ENCODE peak calls at places on chromosomes 1 and 21, in eight cellular contexts. Y is fibroblast of mammary gland; X is NCI-H1105 treated with DMSO at 0.1 percent for 48 hours; B is hepatic stellate cell; C is fibroblast of the conjunctiva; U is GM03348; M is activated T-cell treated with anti-CD3 and anti-CD28 coated beads, Interleukin-2, amount 50 U/mL, for 48 hours; L is activated naive CD4-positive, alpha-beta T cell. G is an unnamed sample.

GRCh38 chr1:150558328-150558727 is 9.1 kb downstream of the ADAMTSL4 start:
- DNase-seq in Y (no peak), X (no peak), B (no peak), C (no peak), U (no peak), M (no peak), L (no peak), G (no peak)

GRCh38 chr21:41894922-41895557 is 15.9 kb upstream of the PRDM15 start:
- DNase-seq in Y (peak; percentile 52), X (no peak), B (peak; percentile 83), C (peak; percentile 33), U (no peak), M (no peak), L (no peak), G (no peak)

GRCh38 chr21:25999935-26000582 is 170.5 kb downstream of the APP start:
- DNase-seq in Y (no peak), X (no peak), B (no peak), C (no peak), U (no peak), M (peak; percentile 25), L (peak; percentile 14), G (no peak)

GRCh38 chr21:44728716-44729115 is 17.3 kb upstream of the TSPEAR start:
- DNase-seq in Y (no peak), X (no peak), B (no peak), C (no peak), U (no peak), M (no peak), L (no peak), G (no peak)

GRCh38 chr1:113812661-113813135 is 422 bp upstream of the RSBN1 start:
- DNase-seq in Y (no peak), X (no peak), B (no peak), C (no peak), U (peak; percentile 10), M (no peak), L (no peak), G (peak; percentile 6)

GRCh38 chr1:161013104-161013590 is 7.8 kb downstream of the F11R start:
- DNase-seq in Y (no peak), X (no peak), B (no peak), C (no peak), U (no peak), M (no peak), L (no peak), G (no peak)

GRCh38 chr1:44713321-44713781 is 17.6 kb downstream of the RNU5D-1 start:
- DNase-seq in Y (no peak), X (no peak), B (no peak), C (no peak), U (no peak), M (no peak), L (no peak), G (no peak)

GRCh38 chr21:43281661-43282357 is 113.0 kb downstream of the CRYAA start:
- DNase-seq in Y (no peak), X (no peak), B (no peak), C (no peak), U (no peak), M (no peak), L (no peak), G (no peak)

GRCh38 chr1:30449428-30450147 is 273.8 kb downstream of the MATN1 start:
- DNase-seq in Y (no peak), X (no peak), B (no peak), C (no peak), U (no peak), M (no peak), L (no peak), G (no peak)